ENCODE peak calls at places on chromosomes 1 and 21, in six cellular contexts. O is nucleus accumbens, V is SK-N-SH, N is GM23338, F is iris pigment epithelial cell, H is NCI-H2081. T is an unnamed sample.

GRCh38 chr1:56547977-56548376 is 31.4 kb downstream of the PLPP3 start:
- DNase-seq in V (no peak), F (no peak), H (no peak), O (no peak), N (no peak), T (no peak)

GRCh38 chr1:154608522-154609294 is 722 bp upstream of the ADAR start:
- DNase-seq in F (peak), V (peak), H (peak), N (peak), O (peak), T (no peak)

GRCh38 chr1:247747616-247748015 is 325 bp downstream of the OR14A2 start:
- DNase-seq in O (no peak), V (no peak), N (no peak), F (no peak), H (no peak), T (no peak)

GRCh38 chr21:46046471-46046870 is 51.4 kb upstream of the COL6A2 start:
- DNase-seq in V (no peak), O (no peak), H (no peak), F (no peak), N (no peak), T (no peak)

GRCh38 chr1:10573446-10573845 is 98.7 kb downstream of the PEX14 start:
- DNase-seq in N (no peak), F (peak), H (no peak), O (no peak), V (no peak), T (no peak)

GRCh38 chr21:28521932-28522826 is 470.5 kb downstream of the LTN1 start:
- DNase-seq in N (peak), O (no peak), H (no peak), V (peak), F (peak), T (no peak)

GRCh38 chr1:31857863-31858262 is 42.0 kb upstream of the SPOCD1 start:
- DNase-seq in F (no peak), H (no peak), O (no peak), V (no peak), N (no peak), T (no peak)

GRCh38 chr21:44582980-44583799 is 2.8 kb upstream of the KRTAP10-5 start:
- DNase-seq in H (no peak), F (no peak), V (no peak), N (no peak), O (no peak), T (no peak)

GRCh38 chr21:36105327-36105842 is 29.5 kb upstream of the CBR3 start:
- DNase-seq in H (no peak), V (no peak), F (no peak), O (no peak), N (no peak), T (no peak)

GRCh38 chr1:93584238-93585003 is 97.2 kb downstream of the BCAR3 start:
- DNase-seq in F (no peak), V (no peak), N (no peak), O (no peak), H (no peak), T (no peak)

GRCh38 chr1:30274937-30275621 is 448.3 kb downstream of the MATN1 start:
- DNase-seq in O (no peak), F (no peak), N (no peak), V (no peak), H (no peak), T (no peak)

GRCh38 chr21:44816761-44817505 is 929 bp downstream of the SUMO3 start:
- DNase-seq in O (no peak), H (no peak), N (no peak), F (no peak), V (peak), T (no peak)

GRCh38 chr1:4590766-4591165 is 63.6 kb upstream of the AJAP1 start:
- DNase-seq in H (no peak), F (no peak), V (no peak), N (no peak), O (no peak), T (no peak)

GRCh38 chr1:185208626-185209170 is 51.7 kb downstream of the SWT1 start:
- DNase-seq in N (no peak), O (no peak), V (no peak), H (no peak), F (peak), T (no peak)

GRCh38 chr1:206503591-206504362 is 3.6 kb upstream of the RASSF5 start:
- DNase-seq in V (no peak), O (no peak), H (no peak), N (no peak), F (peak), T (no peak)

GRCh38 chr1:87329051-87329755 is 523 bp downstream of the LMO4 start:
- DNase-seq in F (peak), V (peak), N (peak), H (peak), O (peak), T (no peak)

GRCh38 chr1:115620950-115621349 is 20.8 kb upstream of the VANGL1 start:
- DNase-seq in F (no peak), V (no peak), H (no peak), O (no peak), N (no peak), T (no peak)

GRCh38 chr1:114010433-114011184 is 31.3 kb downstream of the OLFML3 start:
- DNase-seq in V (no peak), N (peak), O (no peak), F (no peak), H (no peak), T (no peak)

GRCh38 chr1:192729500-192729899 is 79.3 kb upstream of the RGS2 start:
- DNase-seq in N (no peak), F (no peak), H (no peak), O (no peak), V (no peak), T (no peak)

GRCh38 chr1:64051801-64052200 is 151.6 kb upstream of the UBE2U start:
- DNase-seq in N (no peak), O (no peak), V (no peak), F (no peak), H (no peak), T (no peak)

GRCh38 chr1:42524330-42524729 is 61.2 kb downstream of the CCDC30 start:
- DNase-seq in H (no peak), V (no peak), F (no peak), N (peak), O (no peak), T (no peak)

GRCh38 chr1:170491291-170491690 is 40.7 kb upstream of the GORAB start:
- DNase-seq in F (no peak), O (no peak), N (peak), V (no peak), H (no peak), T (no peak)

GRCh38 chr1:168893359-168893791 is 164.4 kb upstream of the DPT start:
- DNase-seq in V (no peak), O (no peak), N (no peak), F (no peak), H (no peak), T (no peak)

GRCh38 chr1:24849653-24850295 is 80.3 kb downstream of the RUNX3 start:
- DNase-seq in H (no peak), N (peak), F (peak), O (peak), V (no peak), T (no peak)

GRCh38 chr1:28301368-28302174 is 27.3 kb upstream of the MED18 start:
- DNase-seq in O (no peak), H (no peak), V (no peak), N (no peak), F (peak), T (no peak)